ENCODE peak calls at places on chromosomes 2 and 18, in six cellular contexts. B is breast epithelium, D is tibial nerve, W is suprapubic skin, C is IMR-90, R is HepG2. O is an unnamed sample.

GRCh38 chr2:102839668-102840388 is 78.0 kb downstream of the TMEM182 start:
- DNase-seq in B (no peak), D (peak; percentile 70), W (no peak), C (peak; percentile 17), R (peak; percentile 35), O (no peak)

GRCh38 chr2:221276033-221276432 is 296.1 kb downstream of the EPHA4 start:
- DNase-seq in B (no peak), D (no peak), W (no peak), C (no peak), R (no peak), O (no peak)

GRCh38 chr2:27638709-27639108 is 9.9 kb downstream of the GPN1 start:
- DNase-seq in B (no peak), D (no peak), W (no peak), C (peak; percentile 90), R (no peak), O (no peak)

GRCh38 chr2:237171396-237171795 is 85.7 kb downstream of the COPS8 start:
- DNase-seq in B (no peak), D (peak; percentile 69), W (no peak), C (peak; percentile 97), R (no peak), O (peak; percentile 59)

GRCh38 chr2:142065700-142066099 is 65.1 kb downstream of the LRP1B start:
- DNase-seq in B (no peak), D (no peak), W (no peak), C (no peak), R (no peak), O (no peak)

GRCh38 chr2:40458271-40458794 is 6.4 kb upstream of the SLC8A1 start:
- DNase-seq in B (no peak), D (no peak), W (no peak), C (no peak), R (no peak), O (no peak)

GRCh38 chr2:128775401-128776285 is 457.0 kb upstream of the HS6ST1 start:
- DNase-seq in B (no peak), D (no peak), W (peak; percentile 58), C (no peak), R (no peak), O (no peak)

GRCh38 chr2:233435436-233436190 is 81.3 kb downstream of the DGKD start:
- DNase-seq in B (no peak), D (no peak), W (peak; percentile 45), C (no peak), R (no peak), O (no peak)

GRCh38 chr2:233005096-233005495 is 8.0 kb downstream of the NGEF start:
- DNase-seq in B (no peak), D (no peak), W (peak; percentile 13), C (no peak), R (no peak), O (no peak)

GRCh38 chr2:120751553-120751952 is 15.9 kb downstream of the GLI2 start:
- DNase-seq in B (no peak), D (no peak), W (no peak), C (peak; percentile 65), R (no peak), O (no peak)

GRCh38 chr2:128311216-128311754 is 7.4 kb downstream of the HS6ST1 start:
- DNase-seq in B (no peak), D (no peak), W (peak; percentile 48), C (no peak), R (no peak), O (no peak)

GRCh38 chr18:78790960-78791359 is 188.7 kb upstream of the SALL3 start:
- DNase-seq in B (no peak), D (no peak), W (no peak), C (no peak), R (no peak), O (no peak)

GRCh38 chr18:74513149-74513882 is 17.2 kb downstream of the CNDP2 start:
- DNase-seq in B (no peak), D (no peak), W (no peak), C (no peak), R (no peak), O (no peak)

GRCh38 chr2:10777842-10778723 is 34.5 kb downstream of the PDIA6 start:
- DNase-seq in B (no peak), D (no peak), W (peak; percentile 71), C (no peak), R (no peak), O (no peak)

GRCh38 chr2:75555701-75556100 is 5.0 kb downstream of the EVA1A start:
- DNase-seq in B (no peak), D (no peak), W (no peak), C (peak; percentile 10), R (no peak), O (no peak)

GRCh38 chr2:57180042-57180567 is 866.5 kb upstream of the VRK2 start:
- DNase-seq in B (no peak), D (no peak), W (no peak), C (peak; percentile 8), R (no peak), O (no peak)

GRCh38 chr18:50097702-50098101 is 97.2 kb downstream of the MYO5B start:
- DNase-seq in B (peak; percentile 90), D (no peak), W (no peak), C (no peak), R (peak; percentile 24), O (no peak)

GRCh38 chr18:62964432-62964831 is 249.1 kb downstream of the PHLPP1 start:
- DNase-seq in B (no peak), D (no peak), W (no peak), C (no peak), R (no peak), O (no peak)

GRCh38 chr2:173806761-173807160 is 158.4 kb downstream of the SP3 start:
- DNase-seq in B (no peak), D (no peak), W (no peak), C (peak; percentile 4), R (no peak), O (no peak)

GRCh38 chr2:157055660-157056199 is 201.8 kb upstream of the GALNT5 start:
- DNase-seq in B (no peak), D (peak; percentile 50), W (no peak), C (peak; percentile 53), R (peak; percentile 27), O (no peak)

GRCh38 chr18:58314284-58314683 is 270.3 kb downstream of the NEDD4L start:
- DNase-seq in B (peak; percentile 71), D (peak; percentile 68), W (no peak), C (peak; percentile 95), R (peak; percentile 65), O (peak; percentile 38)

GRCh38 chr2:230068658-230069080 is at the start of gene SLC16A14:
- DNase-seq in B (peak; percentile 23), D (peak; percentile 16), W (no peak), C (peak; percentile 52), R (no peak), O (peak; percentile 54)

GRCh38 chr2:238289574-238289973 is 1.2 kb upstream of the PER2 start:
- DNase-seq in B (no peak), D (no peak), W (no peak), C (no peak), R (no peak), O (no peak)

GRCh38 chr2:185787530-185788145 is 49.0 kb downstream of the FSIP2 start:
- DNase-seq in B (no peak), D (no peak), W (no peak), C (no peak), R (no peak), O (no peak)

GRCh38 chr2:149782566-149782965 is 195.0 kb upstream of the MMADHC start:
- DNase-seq in B (no peak), D (no peak), W (no peak), C (peak; percentile 55), R (no peak), O (no peak)

GRCh38 chr2:26488463-26489212 is 10.7 kb upstream of the OTOF start:
- DNase-seq in B (no peak), D (no peak), W (no peak), C (no peak), R (no peak), O (no peak)

GRCh38 chr2:183149489-183149888 is 25.2 kb downstream of the NUP35 start:
- DNase-seq in B (no peak), D (peak; percentile 7), W (no peak), C (peak; percentile 77), R (no peak), O (no peak)

GRCh38 chr2:231781798-231782726 is 980 bp upstream of the PDE6D start:
- DNase-seq in B (no peak), D (peak; percentile 10), W (no peak), C (peak; percentile 42), R (no peak), O (no peak)
- TF ChIP-seq POLR2A in B (no peak), D (no peak), W (no peak), C (no peak), R (no peak), O (no peak)

DNA sequence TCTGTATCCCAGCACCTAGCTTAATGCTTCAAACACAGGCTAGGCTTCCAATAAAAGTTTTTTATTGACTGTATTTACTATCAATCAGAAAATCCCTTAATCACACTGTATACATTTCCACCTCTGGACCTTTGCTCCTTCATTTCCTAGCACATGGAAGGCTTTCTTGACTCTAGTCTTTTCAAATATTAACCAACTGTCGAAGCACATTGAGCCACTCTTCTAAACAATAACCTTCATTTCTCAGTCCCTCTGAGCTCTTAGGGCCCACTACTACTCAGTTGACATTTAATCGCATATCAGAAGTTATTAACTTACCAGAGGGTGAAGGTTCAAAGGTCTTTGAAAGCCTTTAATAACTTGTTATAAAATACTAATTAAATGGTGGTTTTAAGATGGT is 37.4 kb downstream of the CERKL start:
- DNase-seq in B (no peak), D (no peak), W (no peak), C (no peak), R (no peak), O (no peak)
- TF ChIP-seq CTCF in B (no peak), D (no peak), W (no peak), C (no peak), R (no peak), O (no peak)

GRCh38 chr2:239806276-239806675 is 218.9 kb downstream of the NDUFA10 start:
- DNase-seq in B (no peak), D (no peak), W (no peak), C (no peak), R (no peak), O (no peak)

GRCh38 chr2:239803764-239804111 is 221.4 kb downstream of the NDUFA10 start:
- DNase-seq in B (no peak), D (no peak), W (no peak), C (no peak), R (no peak), O (no peak)

GRCh38 chr2:239804161-239805042 is 220.7 kb downstream of the NDUFA10 start:
- DNase-seq in B (no peak), D (no peak), W (peak; percentile 65), C (no peak), R (no peak), O (peak; percentile 8)

GRCh38 chr2:239805414-239805813 is 219.7 kb downstream of the NDUFA10 start:
- DNase-seq in B (no peak), D (no peak), W (no peak), C (no peak), R (no peak), O (no peak)

DNA sequence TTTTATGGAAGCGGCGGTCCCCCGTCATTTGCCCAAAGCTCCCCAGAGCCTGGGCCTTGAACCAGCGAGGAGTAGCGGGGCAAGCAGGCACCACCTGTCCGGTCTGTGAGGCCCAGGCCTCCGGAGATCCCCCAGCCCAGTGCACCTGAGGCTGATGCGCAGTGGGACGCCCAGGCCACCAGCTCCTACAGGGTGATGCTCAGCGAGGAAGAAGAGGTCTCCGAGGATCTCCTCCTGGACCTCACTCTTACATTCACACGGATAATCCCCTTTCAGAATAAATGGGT is 220.2 kb downstream of the NDUFA10 start:
- DNase-seq in B (no peak), D (no peak), W (peak; percentile 70), C (no peak), R (no peak), O (no peak)
- H3K27me3 ChIP-seq in B (no peaks in the 10 kb centered on the region), D (no peaks in the 10 kb centered on the region), W (peaks cover 7% of the 10 kb centered on the region), C (no peaks in the 10 kb centered on the region), R (peaks cover 82% of the 10 kb centered on the region), O (no peaks in the 10 kb centered on the region)

GRCh38 chr2:218829868-218830451 is 1.6 kb downstream of the PRKAG3 start:
- DNase-seq in B (no peak), D (no peak), W (no peak), C (no peak), R (no peak), O (no peak)
- TF ChIP-seq POLR2A in B (no peak), D (no peak), W (no peak), C (no peak), R (no peak), O (no peak)